ENCODE peak calls at places on chromosomes 3 and 15, in six cellular contexts. S is endothelial cell of umbilical vein, F is stomach, L is HL-60, B is heart left ventricle, J is HCT116. M is an unnamed sample.

GRCh38 chr15:80234883-80235282 is 17.1 kb downstream of the CTXND1 start:
- DNase-seq in S (peak), F (peak), L (peak), B (no peak), J (peak), M (no peak)

GRCh38 chr3:197749315-197749600 is 425 bp upstream of the FYTTD1 start:
- DNase-seq in S (no peak), F (peak), L (no peak), B (no peak), J (peak), M (peak)

GRCh38 chr3:72836923-72837322 is 11.3 kb downstream of the SHQ1 start:
- DNase-seq in S (no peak), F (peak), L (no peak), B (peak), J (no peak), M (no peak)

GRCh38 chr3:86954226-86954625 is 36.7 kb downstream of the VGLL3 start:
- DNase-seq in S (no peak), F (no peak), L (no peak), B (no peak), J (no peak), M (no peak)

GRCh38 chr15:48974865-48975264 is 11.1 kb upstream of the SHC4 start:
- DNase-seq in S (peak), F (no peak), L (no peak), B (no peak), J (peak), M (no peak)

GRCh38 chr3:194489736-194490612 is 3.2 kb upstream of the ATP13A3 start:
- DNase-seq in S (peak), F (no peak), L (peak), B (no peak), J (no peak), M (no peak)

GRCh38 chr15:62079594-62079993 is 12.8 kb downstream of the C2CD4A start:
- DNase-seq in S (no peak), F (no peak), L (no peak), B (no peak), J (no peak), M (no peak)

GRCh38 chr15:51227967-51228783 is 110.2 kb downstream of the CYP19A1 start:
- DNase-seq in S (peak), F (no peak), L (peak), B (peak), J (peak), M (peak)

GRCh38 chr15:31499236-31499952 is 172.8 kb downstream of the KLF13 start:
- DNase-seq in S (no peak), F (no peak), L (no peak), B (no peak), J (no peak), M (no peak)

GRCh38 chr3:73550011-73550410 is 74.7 kb downstream of the PDZRN3 start:
- DNase-seq in S (no peak), F (no peak), L (no peak), B (no peak), J (no peak), M (no peak)

GRCh38 chr15:70628542-70628941 is 134.8 kb downstream of the UACA start:
- DNase-seq in S (no peak), F (no peak), L (no peak), B (no peak), J (no peak), M (no peak)

GRCh38 chr3:46416134-46417119 is 9.4 kb downstream of the CCRL2 start:
- DNase-seq in S (no peak), F (no peak), L (no peak), B (no peak), J (no peak), M (no peak)

GRCh38 chr3:37163262-37164020 is 10.9 kb downstream of the LRRFIP2 start:
- DNase-seq in S (peak), F (no peak), L (no peak), B (no peak), J (no peak), M (peak)

GRCh38 chr15:73985101-73985873 is 6.8 kb downstream of the STOML1 start:
- DNase-seq in S (no peak), F (no peak), L (peak), B (no peak), J (no peak), M (no peak)

GRCh38 chr15:26394801-26395200 is 378.1 kb downstream of the GABRB3 start:
- DNase-seq in S (no peak), F (no peak), L (no peak), B (peak), J (no peak), M (no peak)

GRCh38 chr3:60135474-60135873 is 1085.6 kb upstream of the CFAP20DC start:
- DNase-seq in S (no peak), F (no peak), L (no peak), B (no peak), J (no peak), M (no peak)

GRCh38 chr15:23642413-23643044 is 5.1 kb downstream of the MAGEL2 start:
- DNase-seq in S (peak), F (peak), L (peak), B (peak), J (peak), M (peak)

GRCh38 chr3:96101013-96101412 is 713.4 kb upstream of the EPHA6 start:
- DNase-seq in S (no peak), F (no peak), L (no peak), B (no peak), J (no peak), M (no peak)

GRCh38 chr15:40775740-40776536 is 6.2 kb downstream of the C15orf62 start:
- DNase-seq in S (no peak), F (no peak), L (no peak), B (no peak), J (no peak), M (no peak)

GRCh38 chr15:90414408-90415028 is 26.5 kb downstream of the IQGAP1 start:
- DNase-seq in S (no peak), F (no peak), L (no peak), B (no peak), J (no peak), M (peak)

GRCh38 chr3:10142707-10143560 is 1.4 kb downstream of the VHL start:
- DNase-seq in S (no peak), F (peak), L (no peak), B (peak), J (no peak), M (no peak)

GRCh38 chr3:12107071-12107713 is 51.5 kb downstream of the TIMP4 start:
- DNase-seq in S (peak), F (no peak), L (no peak), B (no peak), J (no peak), M (no peak)

GRCh38 chr3:170584585-170585007 is 1.3 kb downstream of the SLC7A14 start:
- DNase-seq in S (peak), F (peak), L (peak), B (peak), J (no peak), M (peak)

GRCh38 chr15:74631935-74632560 is 16.4 kb downstream of the CLK3 start:
- DNase-seq in S (peak), F (peak), L (peak), B (peak), J (no peak), M (peak)

GRCh38 chr3:81375921-81376320 is 385.5 kb downstream of the GBE1 start:
- DNase-seq in S (peak), F (no peak), L (no peak), B (no peak), J (no peak), M (no peak)

GRCh38 chr3:25783661-25784512 is 644 bp upstream of the NGLY1 start:
- DNase-seq in S (peak), F (peak), L (peak), B (peak), J (no peak), M (peak)

GRCh38 chr3:106013971-106014370 is 145.2 kb upstream of the CBLB start:
- DNase-seq in S (no peak), F (no peak), L (peak), B (no peak), J (no peak), M (peak)

GRCh38 chr3:117399311-117400068 is 689.9 kb downstream of the TUSC7 start:
- DNase-seq in S (no peak), F (no peak), L (no peak), B (no peak), J (no peak), M (peak)

GRCh38 chr3:104908761-104909160 is 457.9 kb upstream of the ALCAM start:
- DNase-seq in S (no peak), F (no peak), L (no peak), B (no peak), J (no peak), M (peak)

GRCh38 chr3:130906374-130906995 is 12.6 kb downstream of the ATP2C1 start:
- DNase-seq in S (no peak), F (no peak), L (no peak), B (no peak), J (no peak), M (peak)

GRCh38 chr3:137768021-137768360 is 3.9 kb downstream of the SOX14 start:
- DNase-seq in S (no peak), F (no peak), L (no peak), B (peak), J (no peak), M (no peak)

GRCh38 chr3:71245052-71245488 is 338.5 kb downstream of the FOXP1 start:
- DNase-seq in S (peak), F (no peak), L (no peak), B (no peak), J (no peak), M (peak)

GRCh38 chr3:95442766-95443165 is 1371.6 kb upstream of the EPHA6 start:
- DNase-seq in S (no peak), F (no peak), L (no peak), B (no peak), J (no peak), M (no peak)

GRCh38 chr3:71077070-71077469 is 506.5 kb downstream of the FOXP1 start:
- DNase-seq in S (no peak), F (no peak), L (no peak), B (no peak), J (no peak), M (no peak)

GRCh38 chr3:29438580-29438979 is 157.7 kb downstream of the RBMS3 start:
- DNase-seq in S (no peak), F (no peak), L (no peak), B (no peak), J (no peak), M (no peak)

GRCh38 chr3:29436612-29437313 is 155.9 kb downstream of the RBMS3 start:
- DNase-seq in S (no peak), F (no peak), L (no peak), B (no peak), J (no peak), M (no peak)

GRCh38 chr3:29441020-29441324 is 160.1 kb downstream of the RBMS3 start:
- DNase-seq in S (no peak), F (no peak), L (no peak), B (no peak), J (no peak), M (no peak)

GRCh38 chr3:29440321-29441019 is 159.6 kb downstream of the RBMS3 start:
- DNase-seq in S (peak), F (no peak), L (no peak), B (no peak), J (no peak), M (no peak)

DNA sequence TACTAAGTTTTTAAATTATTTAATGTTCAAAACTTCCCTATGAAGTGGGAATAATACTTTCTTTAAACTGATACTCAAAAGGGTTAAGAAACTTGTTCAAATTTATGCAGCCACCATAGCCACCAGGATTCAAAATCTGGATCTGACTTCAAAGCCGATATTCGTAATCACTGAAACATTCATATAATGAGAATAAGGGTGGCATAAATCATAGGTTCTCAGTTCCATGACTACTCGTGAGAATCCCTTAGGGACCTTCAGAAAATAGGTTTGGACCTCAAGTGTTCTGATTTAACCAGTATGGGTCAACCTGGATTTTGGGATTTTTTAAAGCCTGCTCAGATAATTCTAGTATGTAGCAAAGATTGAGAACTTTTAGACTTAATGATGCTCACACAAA is 160.6 kb downstream of the RBMS3 start:
- DNase-seq in S (no peak), F (no peak), L (no peak), B (no peak), J (no peak), M (no peak)
- H3K27ac ChIP-seq in S (no peak), F (no peak), L (no peak), B (no peak), J (no peak), M (no peak)

GRCh38 chr15:87816811-87817210 is 439.7 kb downstream of the NTRK3 start:
- DNase-seq in S (peak), F (no peak), L (no peak), B (no peak), J (no peak), M (peak)
- H3K4me3 ChIP-seq in S (no peak), F (no peak), L (no peak), B (no peak), J (no peak), M (no peak)

GRCh38 chr3:14398801-14399114 is 3.6 kb upstream of the SLC6A6 start:
- DNase-seq in S (no peak), F (no peak), L (no peak), B (no peak), J (no peak), M (no peak)
- TF ChIP-seq CTCF in S (no peak), F (no peak), L (no peak), B (no peak), J (no peak), M (no peak)

GRCh38 chr3:42752961-42753360 is 20.1 kb downstream of the CCDC13 start:
- DNase-seq in S (no peak), F (peak), L (no peak), B (no peak), J (no peak), M (no peak)

GRCh38 chr3:42750834-42751233 is 22.2 kb downstream of the CCDC13 start:
- DNase-seq in S (no peak), F (peak), L (no peak), B (no peak), J (no peak), M (no peak)

GRCh38 chr3:42749753-42750231 is 23.3 kb downstream of the CCDC13 start:
- DNase-seq in S (no peak), F (peak), L (peak), B (no peak), J (no peak), M (no peak)

GRCh38 chr3:42752441-42752840 is 20.6 kb downstream of the CCDC13 start:
- DNase-seq in S (no peak), F (peak), L (no peak), B (no peak), J (no peak), M (no peak)

DNA sequence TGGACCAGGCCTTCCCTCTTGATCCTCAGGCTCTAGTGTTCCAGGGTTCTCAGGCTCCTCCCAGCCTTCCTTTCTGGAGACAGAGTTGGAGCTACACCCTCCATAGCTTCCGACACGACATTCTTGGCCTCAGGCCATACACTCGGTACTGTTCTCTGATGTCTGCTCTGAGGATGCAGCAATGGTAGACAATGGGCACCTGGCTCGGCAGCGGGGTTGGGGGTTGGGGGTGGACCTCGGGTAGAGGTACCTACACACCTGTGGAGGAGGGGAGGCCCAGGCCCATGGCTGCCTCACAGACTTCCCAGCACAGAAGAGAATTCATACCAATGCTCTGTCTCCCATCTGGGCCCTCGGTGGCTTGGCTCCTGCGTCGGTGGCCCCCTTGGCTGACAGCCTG is 21.4 kb downstream of the CCDC13 start:
- DNase-seq in S (no peak), F (peak), L (no peak), B (no peak), J (no peak), M (no peak)
- H3K27ac ChIP-seq in S (no peak), F (peak), L (no peak), B (no peak), J (no peak), M (no peak)

M was measured in brain microvascular endothelial cell.